ENCODE peak calls at places on chromosomes 1 and 21, in eight cellular contexts. S is pancreas; W is lung; V is HCT116; R is CD8-positive, alpha-beta T cell; M is naive thymus-derived CD4-positive, alpha-beta T cell; X is IMR-90; C is body of pancreas. Y is an unnamed sample. For H3K36me3, the result is how much of the 10 kb centered on the place peaks cover.

GRCh38 chr1:101309334-101310221 is 72.8 kb downstream of the S1PR1 start:
- DNase-seq in S (peak), W (peak), V (no peak), R (peak), M (peak), X (peak), C (peak), Y (no peak)

GRCh38 chr1:204320413-204320812 is 39.3 kb downstream of the PLEKHA6 start:
- DNase-seq in S (no peak), W (no peak), V (no peak), R (no peak), M (no peak), X (peak), C (no peak), Y (peak)

GRCh38 chr1:165287329-165287728 is 69.2 kb downstream of the LMX1A start:
- DNase-seq in S (no peak), W (no peak), V (no peak), R (no peak), M (no peak), X (no peak), C (no peak), Y (no peak)

GRCh38 chr1:207811319-207811718 is 59.5 kb downstream of the CD46 start:
- DNase-seq in S (no peak), W (peak), V (no peak), R (no peak), M (no peak), X (no peak), C (no peak), Y (no peak)

GRCh38 chr1:21963477-21964217 is 13.2 kb upstream of the CELA3B start:
- DNase-seq in S (peak), W (peak), V (peak), R (peak), M (peak), X (peak), C (peak), Y (peak)

GRCh38 chr21:34598931-34599400 is 15.9 kb downstream of the RCAN1 start:
- DNase-seq in S (no peak), W (no peak), V (peak), R (no peak), M (no peak), X (peak), C (no peak), Y (no peak)

GRCh38 chr1:74629283-74629682 is 44.3 kb downstream of the ERICH3 start:
- DNase-seq in S (no peak), W (no peak), V (no peak), R (no peak), M (no peak), X (no peak), C (no peak), Y (no peak)

GRCh38 chr1:115648717-115649691 is 7.2 kb downstream of the VANGL1 start:
- DNase-seq in S (no peak), W (no peak), V (no peak), R (no peak), M (no peak), X (no peak), C (no peak), Y (peak)

GRCh38 chr1:81142099-81142776 is 658.5 kb upstream of the ADGRL2 start:
- DNase-seq in S (no peak), W (no peak), V (no peak), R (no peak), M (no peak), X (peak), C (no peak), Y (no peak)

GRCh38 chr1:201599548-201599947 is 60.6 kb downstream of the NAV1 start:
- DNase-seq in S (no peak), W (no peak), V (no peak), R (no peak), M (no peak), X (no peak), C (no peak), Y (no peak)

GRCh38 chr21:25254491-25255174 is 352.6 kb downstream of the MRPL39 start:
- DNase-seq in S (no peak), W (no peak), V (no peak), R (no peak), M (no peak), X (no peak), C (no peak), Y (peak)

GRCh38 chr1:18009061-18009728 is 98.4 kb upstream of the IGSF21 start:
- DNase-seq in S (no peak), W (no peak), V (no peak), R (no peak), M (no peak), X (no peak), C (no peak), Y (no peak)

GRCh38 chr1:83741348-83741747 is 257.6 kb downstream of the TTLL7 start:
- DNase-seq in S (no peak), W (no peak), V (no peak), R (no peak), M (no peak), X (no peak), C (no peak), Y (no peak)

GRCh38 chr1:204723131-204723787 is 37.7 kb upstream of the LRRN2 start:
- DNase-seq in S (no peak), W (no peak), V (no peak), R (peak), M (no peak), X (no peak), C (no peak), Y (peak)

GRCh38 chr1:7956218-7957032 is 5.1 kb upstream of the PARK7 start:
- DNase-seq in S (no peak), W (no peak), V (no peak), R (no peak), M (no peak), X (peak), C (no peak), Y (peak)

GRCh38 chr1:22689505-22689904 is 21.1 kb upstream of the EPHB2 start:
- DNase-seq in S (no peak), W (no peak), V (peak), R (no peak), M (no peak), X (peak), C (no peak), Y (peak)

GRCh38 chr1:119141020-119141424 is 569 bp upstream of the WARS2 start:
- DNase-seq in S (peak), W (peak), V (no peak), R (peak), M (peak), X (no peak), C (peak), Y (no peak)

GRCh38 chr1:109850194-109850593 is 60.5 kb upstream of the CSF1 start:
- DNase-seq in S (no peak), W (no peak), V (no peak), R (no peak), M (no peak), X (no peak), C (no peak), Y (peak)

GRCh38 chr1:1204425-1204920 is 1.9 kb downstream of the TNFRSF18 start:
- DNase-seq in S (peak), W (no peak), V (no peak), R (no peak), M (no peak), X (no peak), C (no peak), Y (peak)

GRCh38 chr1:111990026-111990877 is 784 bp upstream of the KCND3 start:
- DNase-seq in S (peak), W (no peak), V (no peak), R (no peak), M (no peak), X (no peak), C (peak), Y (peak)

GRCh38 chr1:191641420-191642215 is 516.6 kb upstream of the RGS18 start:
- DNase-seq in S (no peak), W (no peak), V (no peak), R (no peak), M (no peak), X (peak), C (no peak), Y (no peak)

GRCh38 chr21:40631201-40631600 is 215.8 kb downstream of the DSCAM start:
- DNase-seq in S (no peak), W (no peak), V (no peak), R (no peak), M (no peak), X (no peak), C (no peak), Y (no peak)

GRCh38 chr1:241551759-241552638 is 19.8 kb downstream of the KMO start:
- DNase-seq in S (no peak), W (peak), V (no peak), R (peak), M (peak), X (peak), C (peak), Y (no peak)

DNA sequence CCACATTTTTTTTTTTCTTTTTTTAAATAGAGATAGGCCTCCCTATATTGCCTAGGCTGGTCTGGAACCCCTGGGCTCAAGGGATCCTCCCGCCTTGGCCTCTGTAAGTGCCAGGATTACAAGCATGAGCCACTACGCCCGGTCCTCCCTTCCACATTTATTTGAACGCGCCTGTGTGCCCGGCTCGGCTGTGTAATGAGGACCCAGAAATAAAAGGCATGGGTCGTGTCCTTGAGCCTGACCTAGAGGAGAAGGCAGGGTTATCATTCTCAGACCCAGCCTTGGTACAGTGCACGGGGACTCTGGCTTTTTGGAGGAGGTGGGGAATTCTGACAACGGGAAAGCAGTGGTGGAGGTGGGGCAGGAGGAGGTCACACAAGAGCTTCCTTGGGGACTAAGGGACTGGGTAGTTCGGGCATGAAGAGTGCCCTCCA is 841 bp downstream of the CENPF start:
- DNase-seq in S (no peak), W (no peak), V (no peak), R (no peak), M (no peak), X (no peak), C (no peak), Y (peak)
- H3K27ac ChIP-seq in S (no peak), W (no peak), V (peak), R (no peak), M (peak), X (peak), C (no peak), Y (peak)

GRCh38 chr1:93566227-93566626 is 115.4 kb downstream of the BCAR3 start:
- DNase-seq in S (no peak), W (no peak), V (no peak), R (no peak), M (no peak), X (no peak), C (no peak), Y (peak)
- H3K36me3 ChIP-seq in S (under half), W (under half), V (half or more), R (under half), M (under half), X (under half), C (under half), Y (half or more)

DNA sequence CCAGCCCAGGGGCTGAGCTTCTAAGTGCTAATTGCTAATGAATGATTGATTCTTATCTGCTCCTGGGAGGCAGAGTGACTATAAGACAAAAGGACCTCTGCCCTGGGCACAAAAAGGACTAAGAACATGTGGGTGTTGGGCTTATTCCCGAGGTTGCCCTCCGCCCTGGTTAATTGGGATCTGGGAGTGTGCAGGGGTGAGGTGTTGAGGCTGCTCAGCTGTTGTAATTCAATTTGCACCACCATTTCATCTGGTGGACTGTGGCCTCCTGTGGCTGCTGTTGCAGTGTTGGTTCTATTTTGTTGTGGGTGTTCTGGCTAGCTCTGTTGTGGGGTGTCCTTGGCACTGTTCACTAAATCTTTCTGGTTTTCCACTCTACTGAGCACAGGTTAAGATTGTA is 13.3 kb downstream of the KNCN start:
- DNase-seq in S (peak), W (no peak), V (no peak), R (no peak), M (no peak), X (no peak), C (no peak), Y (no peak)
- H3K27ac ChIP-seq in S (no peak), W (no peak), V (no peak), R (no peak), M (no peak), X (no peak), C (no peak), Y (no peak)

GRCh38 chr1:46555826-46556619 is 4.6 kb upstream of the KNCN start:
- DNase-seq in S (peak), W (no peak), V (no peak), R (no peak), M (no peak), X (no peak), C (no peak), Y (no peak)

GRCh38 chr1:46558141-46558963 is 6.9 kb upstream of the KNCN start:
- DNase-seq in S (peak), W (no peak), V (no peak), R (no peak), M (no peak), X (no peak), C (no peak), Y (no peak)

GRCh38 chr1:46557403-46557802 is 6.0 kb upstream of the KNCN start:
- DNase-seq in S (no peak), W (no peak), V (no peak), R (no peak), M (no peak), X (no peak), C (no peak), Y (no peak)

GRCh38 chr1:46556822-46557221 is 5.4 kb upstream of the KNCN start:
- DNase-seq in S (no peak), W (no peak), V (peak), R (no peak), M (no peak), X (peak), C (peak), Y (peak)

DNA sequence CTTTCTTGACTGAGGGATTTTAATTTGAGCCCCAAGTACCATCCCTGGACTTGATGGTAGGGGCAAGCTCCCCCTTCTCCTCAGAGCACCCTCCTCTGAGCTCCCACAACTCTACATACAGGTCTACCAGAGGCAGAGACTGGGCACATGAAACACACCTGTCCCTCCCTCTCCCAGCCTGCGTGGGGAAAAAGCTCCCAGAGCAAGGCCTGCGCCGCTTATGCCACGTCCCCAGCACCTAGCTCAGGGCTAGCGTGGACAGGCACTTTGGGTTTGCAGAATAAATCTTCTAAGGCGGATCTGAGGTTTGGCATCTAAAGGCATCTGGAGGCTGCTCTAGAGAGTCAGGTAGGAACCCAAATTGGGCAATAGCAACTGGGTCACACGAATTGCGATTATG is 7.5 kb upstream of the KNCN start:
- DNase-seq in S (peak), W (no peak), V (no peak), R (no peak), M (no peak), X (no peak), C (no peak), Y (no peak)
- H3K36me3 ChIP-seq in S (under half), W (under half), V (under half), R (under half), M (under half), X (under half), C (under half), Y (under half)

DNA sequence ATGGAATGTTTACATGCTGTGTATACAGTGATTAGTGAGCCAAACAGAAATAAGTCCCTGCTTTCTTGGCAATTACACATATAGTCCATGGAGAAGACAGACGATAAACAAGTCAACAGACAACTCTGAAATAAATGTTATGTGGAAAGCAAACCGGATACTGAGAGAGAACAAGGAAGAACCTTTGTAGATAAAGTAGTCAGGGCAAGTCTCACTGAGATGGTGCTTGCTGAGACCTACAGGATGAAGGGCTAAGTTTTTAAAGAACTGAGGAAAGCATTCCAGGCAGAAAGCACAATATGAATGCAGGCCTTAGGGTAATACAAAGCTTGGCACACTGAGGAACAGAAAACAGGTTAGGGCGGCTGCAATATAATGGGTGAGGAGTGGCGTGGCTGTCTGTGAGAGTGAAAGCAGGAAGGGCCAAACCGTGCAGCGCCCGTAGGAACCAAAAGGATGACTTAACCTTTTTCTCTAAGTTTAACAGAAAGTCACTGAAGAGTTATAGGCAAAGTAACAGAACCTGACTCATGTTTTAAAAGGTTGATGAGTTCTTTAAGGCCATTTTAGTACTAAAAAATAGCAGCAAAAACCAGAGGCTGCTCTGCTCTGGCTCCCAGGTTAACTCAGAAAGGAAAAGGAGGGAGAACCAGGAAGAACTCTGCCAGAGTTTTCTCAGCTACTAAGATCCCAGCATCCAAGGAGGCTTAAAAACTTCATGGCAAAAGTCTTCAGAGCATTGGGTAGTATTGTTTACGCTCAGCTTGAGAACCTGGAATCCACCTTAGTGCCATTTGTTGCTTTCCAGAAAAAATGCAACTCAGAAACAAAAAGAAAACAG is 8.7 kb upstream of the TTF2 start:
- DNase-seq in S (no peak), W (peak), V (no peak), R (peak), M (no peak), X (no peak), C (peak), Y (peak)
- H3K27ac ChIP-seq in S (peak), W (no peak), V (no peak), R (no peak), M (peak), X (no peak), C (peak), Y (peak)

GRCh38 chr21:19123525-19123924 is 719.9 kb upstream of the TMPRSS15 start:
- DNase-seq in S (no peak), W (no peak), V (no peak), R (no peak), M (no peak), X (no peak), C (no peak), Y (no peak)
- H3K36me3 ChIP-seq in S (under half), W (under half), V (under half), R (under half), M (under half), X (under half), C (under half), Y (under half)

GRCh38 chr1:187032316-187032981 is 203.7 kb downstream of the PLA2G4A start:
- DNase-seq in S (no peak), W (no peak), V (no peak), R (no peak), M (no peak), X (no peak), C (no peak), Y (no peak)

GRCh38 chr1:187033721-187034120 is 205.0 kb downstream of the PLA2G4A start:
- DNase-seq in S (no peak), W (no peak), V (no peak), R (no peak), M (no peak), X (no peak), C (no peak), Y (no peak)

GRCh38 chr1:187037973-187038553 is 209.3 kb downstream of the PLA2G4A start:
- DNase-seq in S (no peak), W (no peak), V (no peak), R (no peak), M (no peak), X (no peak), C (no peak), Y (no peak)

GRCh38 chr1:187038789-187039188 is 210.0 kb downstream of the PLA2G4A start:
- DNase-seq in S (no peak), W (no peak), V (peak), R (no peak), M (no peak), X (peak), C (no peak), Y (no peak)

GRCh38 chr1:187032982-187033705 is 204.4 kb downstream of the PLA2G4A start:
- DNase-seq in S (no peak), W (no peak), V (no peak), R (no peak), M (no peak), X (no peak), C (no peak), Y (no peak)
- H3K27ac ChIP-seq in S (no peak), W (no peak), V (no peak), R (no peak), M (no peak), X (no peak), C (no peak), Y (no peak)

GRCh38 chr1:52786148-52786547 is 56.4 kb upstream of the ZYG11A start:
- DNase-seq in S (no peak), W (no peak), V (no peak), R (no peak), M (no peak), X (no peak), C (no peak), Y (no peak)
- H3K36me3 ChIP-seq in S (under half), W (under half), V (under half), R (under half), M (under half), X (under half), C (under half), Y (under half)

Y was measured in osteoblast.